ENCODE peak calls at places on chromosome 11, in eight cellular contexts. W is lower leg skin, V is cardiac muscle cell, K is right lobe of liver, B is suprapubic skin, Z is HCT116, R is fibroblast of mammary gland, Y is A549. I is an unnamed sample.

GRCh38 chr11:72429626-72430025 is 4.7 kb downstream of the CLPB start:
- DNase-seq in W (no peak), V (no peak), K (peak), B (peak), Z (no peak), R (no peak), Y (no peak), I (no peak)

GRCh38 chr11:12099132-12099873 is 11.1 kb upstream of the MICAL2 start:
- DNase-seq in W (no peak), V (no peak), K (no peak), B (no peak), Z (no peak), R (peak), Y (no peak), I (no peak)

GRCh38 chr11:48055292-48056132 is 75.2 kb downstream of the PTPRJ start:
- DNase-seq in W (no peak), V (peak), K (no peak), B (no peak), Z (no peak), R (peak), Y (no peak), I (no peak)

GRCh38 chr11:312092-312816 is 1.6 kb upstream of the IFITM1 start:
- DNase-seq in W (no peak), V (peak), K (no peak), B (no peak), Z (no peak), R (no peak), Y (no peak), I (no peak)

GRCh38 chr11:28836285-28837081 is 728.3 kb downstream of the METTL15 start:
- DNase-seq in W (no peak), V (peak), K (no peak), B (no peak), Z (no peak), R (peak), Y (peak), I (no peak)

GRCh38 chr11:60992842-60993409 is 21.4 kb downstream of the CD6 start:
- DNase-seq in W (no peak), V (peak), K (no peak), B (no peak), Z (no peak), R (no peak), Y (no peak), I (no peak)

GRCh38 chr11:13012037-13012693 is 3.0 kb downstream of the RASSF10 start:
- DNase-seq in W (no peak), V (peak), K (no peak), B (no peak), Z (no peak), R (no peak), Y (no peak), I (no peak)

GRCh38 chr11:13030857-13031256 is 21.7 kb downstream of the RASSF10 start:
- DNase-seq in W (peak), V (no peak), K (peak), B (no peak), Z (no peak), R (no peak), Y (no peak), I (no peak)

GRCh38 chr11:61955031-61955415 is 4.9 kb downstream of the BEST1 start:
- DNase-seq in W (no peak), V (peak), K (no peak), B (peak), Z (no peak), R (peak), Y (peak), I (no peak)

GRCh38 chr11:92828576-92828975 is 140.9 kb upstream of the MTNR1B start:
- DNase-seq in W (no peak), V (no peak), K (no peak), B (no peak), Z (no peak), R (no peak), Y (no peak), I (no peak)

GRCh38 chr11:35144103-35144741 is 5.3 kb downstream of the CD44 start:
- DNase-seq in W (no peak), V (peak), K (no peak), B (no peak), Z (no peak), R (peak), Y (no peak), I (peak)

GRCh38 chr11:61890536-61891330 is 612 bp downstream of the FADS3 start:
- DNase-seq in W (peak), V (peak), K (peak), B (no peak), Z (no peak), R (peak), Y (peak), I (no peak)

GRCh38 chr11:17601206-17602075 is 54.4 kb downstream of the OTOG start:
- DNase-seq in W (no peak), V (no peak), K (peak), B (no peak), Z (no peak), R (no peak), Y (no peak), I (no peak)

GRCh38 chr11:12922980-12923507 is 86.1 kb upstream of the RASSF10 start:
- DNase-seq in W (no peak), V (peak), K (no peak), B (no peak), Z (no peak), R (no peak), Y (no peak), I (no peak)

GRCh38 chr11:830295-831131 is 2.2 kb upstream of the CD151 start:
- DNase-seq in W (no peak), V (peak), K (peak), B (no peak), Z (no peak), R (no peak), Y (no peak), I (no peak)

GRCh38 chr11:133560467-133560866 is 28.2 kb upstream of the OPCML start:
- DNase-seq in W (no peak), V (no peak), K (no peak), B (no peak), Z (no peak), R (no peak), Y (no peak), I (no peak)

GRCh38 chr11:285021-285893 is 3.7 kb upstream of the PGGHG start:
- DNase-seq in W (no peak), V (no peak), K (no peak), B (peak), Z (no peak), R (no peak), Y (no peak), I (no peak)

GRCh38 chr11:64656797-64657196 is 65.8 kb downstream of the SLC22A12 start:
- DNase-seq in W (no peak), V (peak), K (no peak), B (no peak), Z (no peak), R (no peak), Y (no peak), I (no peak)

GRCh38 chr11:118878187-118878586 is 5.5 kb upstream of the CXCR5 start:
- DNase-seq in W (no peak), V (no peak), K (no peak), B (no peak), Z (no peak), R (no peak), Y (no peak), I (no peak)

GRCh38 chr11:27869701-27870100 is 169.4 kb upstream of the BDNF start:
- DNase-seq in W (no peak), V (no peak), K (no peak), B (no peak), Z (no peak), R (no peak), Y (no peak), I (no peak)

GRCh38 chr11:101840720-101841119 is 74.1 kb upstream of the CEP126 start:
- DNase-seq in W (no peak), V (no peak), K (no peak), B (no peak), Z (no peak), R (no peak), Y (no peak), I (no peak)

GRCh38 chr11:78349614-78350013 is 68.0 kb downstream of the GAB2 start:
- DNase-seq in W (no peak), V (no peak), K (no peak), B (no peak), Z (no peak), R (peak), Y (no peak), I (no peak)

GRCh38 chr11:78350101-78350645 is 67.4 kb downstream of the GAB2 start:
- DNase-seq in W (no peak), V (peak), K (no peak), B (no peak), Z (no peak), R (peak), Y (no peak), I (no peak)

GRCh38 chr11:78351193-78351592 is 66.4 kb downstream of the GAB2 start:
- DNase-seq in W (no peak), V (no peak), K (no peak), B (no peak), Z (no peak), R (no peak), Y (no peak), I (no peak)

GRCh38 chr11:78351979-78352731 is 65.5 kb downstream of the GAB2 start:
- DNase-seq in W (no peak), V (peak), K (no peak), B (no peak), Z (no peak), R (no peak), Y (no peak), I (no peak)

GRCh38 chr11:78350646-78351165 is 66.9 kb downstream of the GAB2 start:
- DNase-seq in W (peak), V (peak), K (no peak), B (no peak), Z (no peak), R (peak), Y (no peak), I (no peak)
- H3K4me3 ChIP-seq in W (no peak), V (no peak), K (no peak), B (peak), Z (no peak), R (no peak), Y (no peak), I (no peak)

GRCh38 chr11:119999220-119999619 is 138.7 kb downstream of the TRIM29 start:
- DNase-seq in W (no peak), V (no peak), K (no peak), B (no peak), Z (no peak), R (no peak), Y (peak), I (no peak)
- TF ChIP-seq CTCF in W (no peak), V (peak), K (no peak), B (no peak), Z (peak), R (peak), Y (no peak), I (peak)

GRCh38 chr11:110524227-110524626 is 94.5 kb downstream of the FDX1 start:
- DNase-seq in W (no peak), V (peak), K (no peak), B (no peak), Z (no peak), R (peak), Y (peak), I (no peak)

GRCh38 chr11:110518809-110519514 is 89.2 kb downstream of the FDX1 start:
- DNase-seq in W (no peak), V (peak), K (no peak), B (no peak), Z (no peak), R (peak), Y (no peak), I (no peak)

GRCh38 chr11:110525883-110526282 is 96.1 kb downstream of the FDX1 start:
- DNase-seq in W (peak), V (peak), K (no peak), B (no peak), Z (no peak), R (peak), Y (no peak), I (no peak)

GRCh38 chr11:110519816-110520215 is 90.1 kb downstream of the FDX1 start:
- DNase-seq in W (no peak), V (no peak), K (no peak), B (no peak), Z (no peak), R (no peak), Y (no peak), I (no peak)

DNA sequence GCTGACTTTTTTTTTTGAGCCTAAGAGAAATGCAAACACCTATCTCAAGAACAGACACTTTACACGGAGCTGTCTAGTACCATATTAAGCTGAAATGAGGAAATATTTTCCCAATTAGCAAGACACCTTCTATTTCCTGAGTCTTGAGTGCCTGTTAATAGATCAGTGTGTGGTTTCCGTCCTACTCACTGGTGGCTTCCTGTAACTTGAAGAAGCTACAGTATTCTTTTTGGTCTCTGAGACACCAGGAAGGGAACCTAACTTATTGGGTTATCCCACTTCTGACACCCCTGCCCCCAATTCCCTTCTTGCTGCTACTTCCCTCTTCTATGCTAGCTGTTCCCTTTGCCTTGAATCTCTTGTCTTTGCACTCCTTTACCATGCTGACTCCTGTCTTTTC is 92.7 kb downstream of the FDX1 start:
- DNase-seq in W (no peak), V (no peak), K (no peak), B (no peak), Z (no peak), R (no peak), Y (no peak), I (no peak)
- H3K4me3 ChIP-seq in W (no peak), V (no peak), K (no peak), B (no peak), Z (no peak), R (no peak), Y (no peak), I (no peak)

DNA sequence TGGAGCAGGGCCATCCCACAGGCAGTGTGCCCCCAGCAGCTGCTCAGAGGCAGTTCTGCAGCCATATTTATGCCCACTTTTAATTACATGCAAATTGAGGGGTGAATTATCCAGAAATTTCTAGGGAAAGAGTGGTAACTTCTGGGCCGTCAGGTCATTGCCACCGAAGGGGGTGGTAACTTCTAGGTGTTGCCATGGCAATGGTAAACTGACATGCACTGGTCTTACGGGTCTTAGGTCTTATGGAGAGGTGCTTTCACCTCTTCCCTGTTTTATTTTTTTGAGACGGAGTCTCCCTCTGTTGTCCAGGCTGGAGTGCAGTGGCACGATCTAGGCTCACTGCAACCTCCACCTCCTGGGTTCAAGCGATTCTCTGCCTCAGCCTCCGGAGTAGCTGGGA is 3.8 kb upstream of the TMEM134 start:
- DNase-seq in W (no peak), V (no peak), K (no peak), B (no peak), Z (no peak), R (no peak), Y (no peak), I (no peak)
- TF ChIP-seq CTCF in W (no peak), V (no peak), K (no peak), B (no peak), Z (no peak), R (no peak), Y (no peak), I (no peak)